ENCODE peak calls at places on chromosome 1, in six cellular contexts. B, Y, P, T, I and N are unnamed samples. For H3K9me3, the result is how much of the 10 kb centered on the place peaks cover.

GRCh38 chr1:109767596-109768334 is 4.0 kb upstream of the EPS8L3 start:
- DNase-seq in B (no peak), Y (peak), P (no peak), T (peak), I (no peak), N (peak)

GRCh38 chr1:88730132-88730675 is 46.1 kb downstream of the PKN2 start:
- DNase-seq in B (no peak), Y (no peak), P (no peak), T (no peak), I (no peak), N (no peak)

GRCh38 chr1:241934181-241934815 is 23.3 kb upstream of the BECN2 start:
- DNase-seq in B (no peak), Y (no peak), P (no peak), T (peak), I (peak), N (no peak)

GRCh38 chr1:238552271-238552670 is 661.5 kb upstream of the ZP4 start:
- DNase-seq in B (no peak), Y (no peak), P (no peak), T (no peak), I (no peak), N (no peak)

GRCh38 chr1:10631121-10631810 is 156.5 kb downstream of the PEX14 start:
- DNase-seq in B (no peak), Y (no peak), P (no peak), T (peak), I (no peak), N (peak)

GRCh38 chr1:67214420-67215174 is 48.3 kb downstream of the IL23R start:
- DNase-seq in B (no peak), Y (no peak), P (peak), T (peak), I (peak), N (no peak)

GRCh38 chr1:221230605-221231004 is 351.4 kb downstream of the HLX start:
- DNase-seq in B (no peak), Y (no peak), P (peak), T (peak), I (peak), N (no peak)

GRCh38 chr1:19648689-19649088 is 4.6 kb downstream of the NBL1 start:
- DNase-seq in B (no peak), Y (no peak), P (peak), T (no peak), I (peak), N (no peak)

GRCh38 chr1:172117800-172118199 is 276.5 kb downstream of the DNM3 start:
- DNase-seq in B (no peak), Y (no peak), P (no peak), T (no peak), I (peak), N (no peak)

GRCh38 chr1:18871401-18872070 is 12.1 kb upstream of the TAS1R2 start:
- DNase-seq in B (no peak), Y (no peak), P (no peak), T (no peak), I (no peak), N (no peak)

GRCh38 chr1:110207831-110208230 is 2.3 kb upstream of the KCNC4 start:
- DNase-seq in B (no peak), Y (peak), P (peak), T (peak), I (peak), N (peak)

GRCh38 chr1:211581521-211581920 is 2.6 kb upstream of the SLC30A1 start:
- DNase-seq in B (no peak), Y (no peak), P (no peak), T (no peak), I (peak), N (peak)

GRCh38 chr1:64847666-64848065 is 102.8 kb downstream of the RAVER2 start:
- DNase-seq in B (no peak), Y (no peak), P (no peak), T (no peak), I (no peak), N (no peak)

GRCh38 chr1:196302981-196303380 is 305.3 kb downstream of the KCNT2 start:
- DNase-seq in B (no peak), Y (no peak), P (no peak), T (no peak), I (no peak), N (no peak)

GRCh38 chr1:110872745-110873435 is at the start of gene CD53:
- DNase-seq in B (no peak), Y (no peak), P (no peak), T (no peak), I (no peak), N (no peak)

GRCh38 chr1:41661428-41662060 is 177.1 kb upstream of the EDN2 start:
- DNase-seq in B (no peak), Y (no peak), P (no peak), T (no peak), I (peak), N (no peak)

GRCh38 chr1:116515702-116516101 is 55.1 kb downstream of the CD58 start:
- DNase-seq in B (no peak), Y (no peak), P (no peak), T (no peak), I (no peak), N (no peak)

GRCh38 chr1:214540324-214540723 is 11.1 kb downstream of the PTPN14 start:
- DNase-seq in B (no peak), Y (no peak), P (no peak), T (no peak), I (no peak), N (no peak)

GRCh38 chr1:29363536-29363935 is 127.2 kb downstream of the PTPRU start:
- DNase-seq in B (no peak), Y (no peak), P (no peak), T (no peak), I (no peak), N (no peak)

GRCh38 chr1:160353223-160353622 is 10.0 kb downstream of the NCSTN start:
- DNase-seq in B (no peak), Y (no peak), P (no peak), T (no peak), I (peak), N (no peak)

GRCh38 chr1:86436041-86436440 is 12.1 kb downstream of the CLCA2 start:
- DNase-seq in B (no peak), Y (no peak), P (no peak), T (no peak), I (peak), N (no peak)

GRCh38 chr1:31936278-31936965 is 1.7 kb downstream of the PTP4A2 start:
- DNase-seq in B (no peak), Y (no peak), P (no peak), T (no peak), I (peak), N (no peak)

GRCh38 chr1:30012455-30013440 is 710.6 kb downstream of the MATN1 start:
- DNase-seq in B (no peak), Y (no peak), P (no peak), T (no peak), I (no peak), N (no peak)

GRCh38 chr1:109823543-109824348 is 60.0 kb upstream of the EPS8L3 start:
- DNase-seq in B (no peak), Y (no peak), P (peak), T (no peak), I (peak), N (peak)

GRCh38 chr1:4312024-4312423 is 342.4 kb upstream of the AJAP1 start:
- DNase-seq in B (no peak), Y (no peak), P (no peak), T (no peak), I (no peak), N (no peak)
- H3K9me3 ChIP-seq in B (under half), Y (under half), P (under half), T (under half), I (under half), N (under half)

GRCh38 chr1:82517586-82517985 is 716.9 kb downstream of the ADGRL2 start:
- DNase-seq in B (no peak), Y (no peak), P (no peak), T (peak), I (peak), N (peak)
- TF ChIP-seq CTCF in B (peak), Y (no peak), P (no peak), T (no peak), I (no peak), N (peak)

GRCh38 chr1:13661539-13661938 is 38.4 kb upstream of the PRDM2 start:
- DNase-seq in B (no peak), Y (no peak), P (no peak), T (no peak), I (peak), N (no peak)
- H3K9me3 ChIP-seq in B (under half), Y (under half), P (under half), T (under half), I (under half), N (under half)

GRCh38 chr1:156052862-156053769 is 482 bp downstream of the UBQLN4 start:
- DNase-seq in B (peak), Y (peak), P (peak), T (peak), I (peak), N (peak)
- TF ChIP-seq CTCF in B (no peak), Y (no peak), P (no peak), T (no peak), I (no peak), N (no peak)

GRCh38 chr1:17155257-17155895 is 36.1 kb upstream of the PADI2 start:
- DNase-seq in B (no peak), Y (no peak), P (no peak), T (no peak), I (peak), N (no peak)
- H3K9me3 ChIP-seq in B (under half), Y (under half), P (under half), T (under half), I (under half), N (under half)

GRCh38 chr1:62912028-62912638 is 128.2 kb downstream of the ATG4C start:
- DNase-seq in B (no peak), Y (no peak), P (peak), T (no peak), I (peak), N (no peak)
- TF ChIP-seq CTCF in B (peak), Y (no peak), P (peak), T (peak), I (peak), N (peak)

DNA sequence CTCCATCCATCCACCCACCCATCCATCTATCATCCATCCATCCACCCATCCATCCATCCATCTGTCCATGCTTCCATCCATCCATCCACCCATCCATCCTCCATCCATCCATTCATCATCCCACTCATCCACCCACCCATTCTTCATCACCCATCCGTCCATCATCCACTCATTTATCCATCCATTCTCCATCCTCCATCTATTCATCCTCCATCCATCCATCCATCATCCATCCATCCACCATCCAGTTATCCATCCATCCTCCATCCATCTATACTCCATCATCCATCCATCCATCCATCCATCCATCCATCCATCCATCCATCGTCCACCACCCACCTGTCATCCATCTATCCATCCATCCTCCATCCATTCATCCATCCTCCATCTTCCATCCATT is 32.1 kb upstream of the ACTRT2 start:
- DNase-seq in B (no peak), Y (no peak), P (no peak), T (no peak), I (no peak), N (no peak)
- H3K9me3 ChIP-seq in B (under half), Y (under half), P (under half), T (under half), I (under half), N (under half)